ENCODE peak calls at places on chromosomes 7 and 10, in five cellular contexts. One of them, this sample, is unnamed.

GRCh38 chr7:100485514-100485913 is 1.8 kb downstream of the NYAP1 start:
- DNase-seq in H1: peak
- DNase-seq in Panc1: no peak
- DNase-seq in prostate gland: no peak
- DNase-seq in stomach: no peak
- DNase-seq in this sample: no peak

GRCh38 chr10:71035511-71036278 is 147.3 kb upstream of the PCBD1 start:
- DNase-seq in H1: no peak
- DNase-seq in Panc1: no peak
- DNase-seq in prostate gland: no peak
- DNase-seq in stomach: no peak
- DNase-seq in this sample: no peak

GRCh38 chr7:41058986-41059741 is 643.7 kb downstream of the INHBA start:
- DNase-seq in H1: peak
- DNase-seq in Panc1: no peak
- DNase-seq in prostate gland: no peak
- DNase-seq in stomach: no peak
- DNase-seq in this sample: no peak

GRCh38 chr10:33189373-33189772 is 145.1 kb downstream of the NRP1 start:
- DNase-seq in H1: no peak
- DNase-seq in Panc1: no peak
- DNase-seq in prostate gland: no peak
- DNase-seq in stomach: no peak
- DNase-seq in this sample: no peak

GRCh38 chr7:142345817-142346216 is 88.0 kb upstream of the PRSS58 start:
- DNase-seq in H1: no peak
- DNase-seq in Panc1: no peak
- DNase-seq in prostate gland: no peak
- DNase-seq in stomach: no peak
- DNase-seq in this sample: no peak

GRCh38 chr7:35749548-35749947 is 51.3 kb upstream of the SEPTIN7 start:
- DNase-seq in H1: no peak
- DNase-seq in Panc1: no peak
- DNase-seq in prostate gland: no peak
- DNase-seq in stomach: no peak
- DNase-seq in this sample: no peak

GRCh38 chr10:44961931-44962750 is 2.5 kb downstream of the RASSF4 start:
- DNase-seq in H1: peak
- DNase-seq in Panc1: no peak
- DNase-seq in prostate gland: no peak
- DNase-seq in stomach: no peak
- DNase-seq in this sample: peak

GRCh38 chr7:27105161-27106122 is 3.0 kb upstream of the HOXA2 start:
- DNase-seq in H1: no peak
- DNase-seq in Panc1: no peak
- DNase-seq in prostate gland: no peak
- DNase-seq in stomach: no peak
- DNase-seq in this sample: no peak

GRCh38 chr10:969473-970150 is 18.6 kb upstream of the GTPBP4 start:
- DNase-seq in H1: no peak
- DNase-seq in Panc1: no peak
- DNase-seq in prostate gland: no peak
- DNase-seq in stomach: no peak
- DNase-seq in this sample: no peak

GRCh38 chr10:29955308-29955935 is 104.0 kb downstream of the JCAD start:
- DNase-seq in H1: no peak
- DNase-seq in Panc1: no peak
- DNase-seq in prostate gland: no peak
- DNase-seq in stomach: no peak
- DNase-seq in this sample: no peak

GRCh38 chr10:102537367-102537766 is 33.6 kb downstream of the SUFU start:
- DNase-seq in H1: no peak
- DNase-seq in Panc1: no peak
- DNase-seq in prostate gland: no peak
- DNase-seq in stomach: no peak
- DNase-seq in this sample: no peak

GRCh38 chr7:5677538-5678294 is 103.7 kb downstream of the RNF216 start:
- DNase-seq in H1: peak
- DNase-seq in Panc1: no peak
- DNase-seq in prostate gland: peak
- DNase-seq in stomach: peak
- DNase-seq in this sample: no peak

GRCh38 chr7:131083781-131084180 is 243.9 kb upstream of the MKLN1 start:
- DNase-seq in H1: no peak
- DNase-seq in Panc1: no peak
- DNase-seq in prostate gland: no peak
- DNase-seq in stomach: no peak
- DNase-seq in this sample: no peak

GRCh38 chr7:72038022-72038732 is 374.0 kb downstream of the CALN1 start:
- DNase-seq in H1: no peak
- DNase-seq in Panc1: no peak
- DNase-seq in prostate gland: no peak
- DNase-seq in stomach: no peak
- DNase-seq in this sample: no peak

GRCh38 chr7:11835260-11835659 is 3.3 kb upstream of the THSD7A start:
- DNase-seq in H1: no peak
- DNase-seq in Panc1: no peak
- DNase-seq in prostate gland: no peak
- DNase-seq in stomach: no peak
- DNase-seq in this sample: no peak

GRCh38 chr10:63765126-63765525 is 243.9 kb downstream of the REEP3 start:
- DNase-seq in H1: no peak
- DNase-seq in Panc1: no peak
- DNase-seq in prostate gland: no peak
- DNase-seq in stomach: no peak
- DNase-seq in this sample: no peak

GRCh38 chr10:86715836-86716235 is 40.6 kb upstream of the BMPR1A start:
- DNase-seq in H1: no peak
- DNase-seq in Panc1: no peak
- DNase-seq in prostate gland: no peak
- DNase-seq in stomach: no peak
- DNase-seq in this sample: no peak

GRCh38 chr10:73058057-73058591 is 38.5 kb downstream of the P4HA1 start:
- DNase-seq in H1: no peak
- DNase-seq in Panc1: no peak
- DNase-seq in prostate gland: no peak
- DNase-seq in stomach: no peak
- DNase-seq in this sample: no peak
- TF ChIP-seq POLR2AphosphoS5 in H1: no peak
- TF ChIP-seq POLR2AphosphoS5 in Panc1: no peak
- TF ChIP-seq POLR2AphosphoS5 in prostate gland: no peak
- TF ChIP-seq POLR2AphosphoS5 in stomach: no peak
- TF ChIP-seq POLR2AphosphoS5 in this sample: no peak

DNA sequence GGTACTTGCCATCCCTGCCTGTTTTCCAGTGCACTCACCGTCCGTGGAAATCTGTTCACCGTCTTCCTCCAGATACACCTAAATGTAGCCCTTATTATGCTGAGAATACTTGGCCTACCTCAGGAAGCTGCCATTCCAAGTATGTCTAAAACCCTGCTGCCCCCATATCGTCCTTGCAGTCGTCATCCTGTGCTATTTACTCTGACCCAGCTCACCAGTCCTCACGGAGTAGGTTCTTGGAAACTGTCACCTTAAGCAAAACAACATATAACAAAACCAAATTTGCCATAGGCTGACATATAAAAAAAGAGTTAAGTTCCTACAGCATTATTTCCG is 880 bp upstream of the PIP4K2A start:
- DNase-seq in H1: no peak
- DNase-seq in Panc1: no peak
- DNase-seq in prostate gland: no peak
- DNase-seq in stomach: no peak
- DNase-seq in this sample: no peak
- H3K4me3 ChIP-seq in H1: no peak
- H3K4me3 ChIP-seq in Panc1: no peak
- H3K4me3 ChIP-seq in prostate gland: no peak
- H3K4me3 ChIP-seq in stomach: no peak
- H3K4me3 ChIP-seq in this sample: no peak

DNA sequence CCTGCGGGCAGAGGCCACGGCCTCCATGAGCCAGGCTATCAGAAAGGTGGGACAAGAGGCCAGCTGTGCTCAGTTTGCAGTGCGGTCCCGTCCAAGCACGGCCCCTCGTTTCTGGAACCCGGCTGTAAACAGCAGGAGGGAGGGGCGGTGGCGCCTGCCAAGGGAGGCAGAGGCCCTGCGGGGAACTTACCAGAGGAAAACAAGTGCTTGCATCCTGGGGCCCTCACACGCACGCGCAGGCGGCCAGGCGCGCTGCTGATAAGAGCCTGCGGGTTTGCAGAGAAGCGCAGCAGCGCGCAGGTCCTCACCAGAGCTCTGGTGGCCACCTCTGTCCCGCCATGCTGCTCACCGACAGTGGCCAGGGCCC is 10.7 kb downstream of the GPR146 start:
- DNase-seq in H1: no peak
- DNase-seq in Panc1: no peak
- DNase-seq in prostate gland: peak
- DNase-seq in stomach: peak
- DNase-seq in this sample: peak
- TF ChIP-seq POLR2AphosphoS5 in H1: no peak
- TF ChIP-seq POLR2AphosphoS5 in Panc1: no peak
- TF ChIP-seq POLR2AphosphoS5 in prostate gland: peak
- TF ChIP-seq POLR2AphosphoS5 in stomach: peak
- TF ChIP-seq POLR2AphosphoS5 in this sample: peak

GRCh38 chr7:23430902-23431259 is 39.4 kb downstream of the IGF2BP3 start:
- DNase-seq in H1: no peak
- DNase-seq in Panc1: no peak
- DNase-seq in prostate gland: no peak
- DNase-seq in stomach: no peak
- DNase-seq in this sample: no peak
- H3K4me3 ChIP-seq in H1: no peak
- H3K4me3 ChIP-seq in Panc1: no peak
- H3K4me3 ChIP-seq in prostate gland: no peak
- H3K4me3 ChIP-seq in stomach: no peak
- H3K4me3 ChIP-seq in this sample: no peak

DNA sequence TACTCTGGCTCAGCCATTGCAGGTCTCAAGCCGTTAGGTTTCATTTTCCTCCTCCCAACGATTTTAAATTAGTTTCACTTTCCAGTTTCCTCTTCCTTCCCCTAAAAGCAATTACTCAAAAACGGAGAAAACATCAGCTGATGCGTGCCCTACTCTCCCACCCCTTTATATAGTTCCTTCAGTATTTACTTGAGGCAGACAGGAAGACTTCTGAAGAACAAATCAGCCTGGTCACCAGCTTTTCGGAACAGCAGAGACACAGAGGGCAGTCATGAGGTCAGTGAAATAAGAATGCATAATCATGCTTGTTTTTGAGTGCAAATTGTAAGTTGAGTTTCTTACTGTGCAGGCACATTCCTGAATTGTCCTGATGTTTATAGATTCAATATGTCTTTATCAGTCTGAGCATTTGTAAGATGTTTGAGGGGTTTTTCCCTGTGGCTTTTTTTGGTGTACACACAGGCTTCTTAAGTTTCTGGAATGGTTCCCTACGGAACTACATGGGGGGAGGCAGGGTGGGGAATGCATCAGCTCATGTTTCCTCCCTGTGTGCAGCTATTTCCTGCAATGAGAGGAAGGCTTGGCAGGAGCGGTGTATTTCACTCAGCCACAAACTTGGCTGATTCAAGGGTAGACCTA is at the start of gene IFIT3:
- DNase-seq in H1: no peak
- DNase-seq in Panc1: peak
- DNase-seq in prostate gland: peak
- DNase-seq in stomach: peak
- DNase-seq in this sample: peak
- TF ChIP-seq POLR2AphosphoS5 in H1: no peak
- TF ChIP-seq POLR2AphosphoS5 in Panc1: no peak
- TF ChIP-seq POLR2AphosphoS5 in prostate gland: peak
- TF ChIP-seq POLR2AphosphoS5 in stomach: peak
- TF ChIP-seq POLR2AphosphoS5 in this sample: peak